ENCODE peak calls at places on chromosomes 1 and 21, in five cellular contexts. One of them, this sample, is unnamed.

GRCh38 chr1:156083800-156084790 is 1.8 kb upstream of the MEX3A start:
- DNase-seq in posterior vena cava: no peak
- DNase-seq in activated CD8-positive, alpha-beta T cell treated with anti-CD3 and anti-CD28 coated beads, Interleukin-2, amount 10 ng/mL, durations not matched to agents 7 days and 5 days: no peak
- DNase-seq in T follicular helper cell: no peak
- DNase-seq in stimulated activated CD8-positive, alpha-beta memory T cell treated with anti-CD3 and anti-CD28 coated beads, Interleukin-15, amount 100 ng/mL, for 4 hours: no peak
- DNase-seq in this sample: no peak

GRCh38 chr1:147622731-147623130 is 47.6 kb downstream of the ACP6 start:
- DNase-seq in T follicular helper cell: no peak
- DNase-seq in stimulated activated CD8-positive, alpha-beta memory T cell treated with anti-CD3 and anti-CD28 coated beads, Interleukin-15, amount 100 ng/mL, for 4 hours: no peak
- DNase-seq in activated CD8-positive, alpha-beta T cell treated with anti-CD3 and anti-CD28 coated beads, Interleukin-2, amount 10 ng/mL, durations not matched to agents 7 days and 5 days: no peak
- DNase-seq in posterior vena cava: no peak
- DNase-seq in this sample: no peak

GRCh38 chr1:74437035-74437434 is 75.4 kb downstream of the LRRC53 start:
- DNase-seq in stimulated activated CD8-positive, alpha-beta memory T cell treated with anti-CD3 and anti-CD28 coated beads, Interleukin-15, amount 100 ng/mL, for 4 hours: no peak
- DNase-seq in posterior vena cava: no peak
- DNase-seq in activated CD8-positive, alpha-beta T cell treated with anti-CD3 and anti-CD28 coated beads, Interleukin-2, amount 10 ng/mL, durations not matched to agents 7 days and 5 days: no peak
- DNase-seq in T follicular helper cell: no peak
- DNase-seq in this sample: no peak

GRCh38 chr1:79235221-79236002 is 228.9 kb upstream of the ADGRL4 start:
- DNase-seq in stimulated activated CD8-positive, alpha-beta memory T cell treated with anti-CD3 and anti-CD28 coated beads, Interleukin-15, amount 100 ng/mL, for 4 hours: no peak
- DNase-seq in activated CD8-positive, alpha-beta T cell treated with anti-CD3 and anti-CD28 coated beads, Interleukin-2, amount 10 ng/mL, durations not matched to agents 7 days and 5 days: no peak
- DNase-seq in posterior vena cava: no peak
- DNase-seq in T follicular helper cell: no peak
- DNase-seq in this sample: no peak

GRCh38 chr1:203349757-203350522 is 982 bp downstream of the FMOD start:
- DNase-seq in posterior vena cava: no peak
- DNase-seq in T follicular helper cell: no peak
- DNase-seq in stimulated activated CD8-positive, alpha-beta memory T cell treated with anti-CD3 and anti-CD28 coated beads, Interleukin-15, amount 100 ng/mL, for 4 hours: no peak
- DNase-seq in activated CD8-positive, alpha-beta T cell treated with anti-CD3 and anti-CD28 coated beads, Interleukin-2, amount 10 ng/mL, durations not matched to agents 7 days and 5 days: no peak
- DNase-seq in this sample: no peak

GRCh38 chr1:160407819-160408801 is 7.7 kb downstream of the VANGL2 start:
- DNase-seq in stimulated activated CD8-positive, alpha-beta memory T cell treated with anti-CD3 and anti-CD28 coated beads, Interleukin-15, amount 100 ng/mL, for 4 hours: no peak
- DNase-seq in posterior vena cava: no peak
- DNase-seq in T follicular helper cell: no peak
- DNase-seq in activated CD8-positive, alpha-beta T cell treated with anti-CD3 and anti-CD28 coated beads, Interleukin-2, amount 10 ng/mL, durations not matched to agents 7 days and 5 days: no peak
- DNase-seq in this sample: no peak

GRCh38 chr1:184299076-184299790 is 87.6 kb upstream of the C1orf21 start:
- DNase-seq in T follicular helper cell: no peak
- DNase-seq in activated CD8-positive, alpha-beta T cell treated with anti-CD3 and anti-CD28 coated beads, Interleukin-2, amount 10 ng/mL, durations not matched to agents 7 days and 5 days: no peak
- DNase-seq in posterior vena cava: no peak
- DNase-seq in stimulated activated CD8-positive, alpha-beta memory T cell treated with anti-CD3 and anti-CD28 coated beads, Interleukin-15, amount 100 ng/mL, for 4 hours: no peak
- DNase-seq in this sample: peak

GRCh38 chr1:230757856-230758704 is 10.9 kb downstream of the CAPN9 start:
- DNase-seq in stimulated activated CD8-positive, alpha-beta memory T cell treated with anti-CD3 and anti-CD28 coated beads, Interleukin-15, amount 100 ng/mL, for 4 hours: no peak
- DNase-seq in activated CD8-positive, alpha-beta T cell treated with anti-CD3 and anti-CD28 coated beads, Interleukin-2, amount 10 ng/mL, durations not matched to agents 7 days and 5 days: no peak
- DNase-seq in posterior vena cava: no peak
- DNase-seq in T follicular helper cell: no peak
- DNase-seq in this sample: no peak

GRCh38 chr21:40242586-40242985 is 375.3 kb downstream of the PCP4 start:
- DNase-seq in activated CD8-positive, alpha-beta T cell treated with anti-CD3 and anti-CD28 coated beads, Interleukin-2, amount 10 ng/mL, durations not matched to agents 7 days and 5 days: no peak
- DNase-seq in posterior vena cava: no peak
- DNase-seq in stimulated activated CD8-positive, alpha-beta memory T cell treated with anti-CD3 and anti-CD28 coated beads, Interleukin-15, amount 100 ng/mL, for 4 hours: no peak
- DNase-seq in T follicular helper cell: no peak
- DNase-seq in this sample: no peak

GRCh38 chr1:206915085-206915735 is 6.5 kb downstream of the FCMR start:
- DNase-seq in stimulated activated CD8-positive, alpha-beta memory T cell treated with anti-CD3 and anti-CD28 coated beads, Interleukin-15, amount 100 ng/mL, for 4 hours: no peak
- DNase-seq in activated CD8-positive, alpha-beta T cell treated with anti-CD3 and anti-CD28 coated beads, Interleukin-2, amount 10 ng/mL, durations not matched to agents 7 days and 5 days: no peak
- DNase-seq in posterior vena cava: peak
- DNase-seq in T follicular helper cell: no peak
- DNase-seq in this sample: no peak

GRCh38 chr1:239587066-239587465 is 200.7 kb downstream of the CHRM3 start:
- DNase-seq in stimulated activated CD8-positive, alpha-beta memory T cell treated with anti-CD3 and anti-CD28 coated beads, Interleukin-15, amount 100 ng/mL, for 4 hours: peak
- DNase-seq in posterior vena cava: no peak
- DNase-seq in activated CD8-positive, alpha-beta T cell treated with anti-CD3 and anti-CD28 coated beads, Interleukin-2, amount 10 ng/mL, durations not matched to agents 7 days and 5 days: peak
- DNase-seq in T follicular helper cell: no peak
- DNase-seq in this sample: no peak

GRCh38 chr21:34722684-34723300 is 54.0 kb downstream of the CLIC6 start:
- DNase-seq in T follicular helper cell: peak
- DNase-seq in activated CD8-positive, alpha-beta T cell treated with anti-CD3 and anti-CD28 coated beads, Interleukin-2, amount 10 ng/mL, durations not matched to agents 7 days and 5 days: peak
- DNase-seq in posterior vena cava: no peak
- DNase-seq in stimulated activated CD8-positive, alpha-beta memory T cell treated with anti-CD3 and anti-CD28 coated beads, Interleukin-15, amount 100 ng/mL, for 4 hours: no peak
- DNase-seq in this sample: no peak

GRCh38 chr1:54314691-54315455 is 91.3 kb downstream of the SSBP3 start:
- DNase-seq in stimulated activated CD8-positive, alpha-beta memory T cell treated with anti-CD3 and anti-CD28 coated beads, Interleukin-15, amount 100 ng/mL, for 4 hours: no peak
- DNase-seq in T follicular helper cell: no peak
- DNase-seq in posterior vena cava: no peak
- DNase-seq in activated CD8-positive, alpha-beta T cell treated with anti-CD3 and anti-CD28 coated beads, Interleukin-2, amount 10 ng/mL, durations not matched to agents 7 days and 5 days: no peak
- DNase-seq in this sample: no peak

GRCh38 chr1:225934711-225935110 is 6.3 kb downstream of the LEFTY2 start:
- DNase-seq in activated CD8-positive, alpha-beta T cell treated with anti-CD3 and anti-CD28 coated beads, Interleukin-2, amount 10 ng/mL, durations not matched to agents 7 days and 5 days: no peak
- DNase-seq in stimulated activated CD8-positive, alpha-beta memory T cell treated with anti-CD3 and anti-CD28 coated beads, Interleukin-15, amount 100 ng/mL, for 4 hours: no peak
- DNase-seq in T follicular helper cell: no peak
- DNase-seq in posterior vena cava: no peak
- DNase-seq in this sample: no peak